ENCODE peak calls at places on chromosomes 11 and 22, in eight cellular contexts. G, A, U, W, O, Y, L and R are unnamed samples.

GRCh38 chr11:100942016-100942415 is 187.6 kb downstream of the PGR start:
- DNase-seq in W (no peak), G (no peak), L (no peak), A (no peak), U (no peak), O (no peak), Y (no peak), R (no peak)

GRCh38 chr11:112786196-112786595 is 175.0 kb upstream of the NCAM1 start:
- DNase-seq in O (no peak), G (no peak), L (no peak), A (no peak), U (no peak), Y (no peak), W (no peak), R (no peak)

GRCh38 chr11:50182486-50182885 is 149.8 kb downstream of the OR4C45 start:
- DNase-seq in Y (no peak), G (no peak), U (no peak), A (no peak), O (no peak), W (no peak), L (no peak), R (no peak)

GRCh38 chr22:49394116-49394785 is 433.4 kb downstream of the BRD1 start:
- DNase-seq in Y (no peak), O (no peak), W (no peak), G (no peak), L (no peak), A (no peak), U (no peak), R (no peak)

GRCh38 chr11:45468265-45468856 is 182.2 kb upstream of the SYT13 start:
- DNase-seq in O (peak; percentile 78), L (no peak), A (no peak), G (no peak), W (no peak), Y (no peak), U (no peak), R (no peak)

GRCh38 chr11:128512478-128513127 is 74.8 kb downstream of the ETS1 start:
- DNase-seq in U (no peak), L (no peak), O (no peak), A (no peak), G (no peak), W (no peak), Y (no peak), R (no peak)

GRCh38 chr11:35584321-35584720 is 33.9 kb upstream of the FJX1 start:
- DNase-seq in O (no peak), Y (no peak), W (no peak), A (no peak), U (no peak), L (no peak), G (no peak), R (no peak)

GRCh38 chr11:132140056-132140455 is 769.6 kb downstream of the NTM start:
- DNase-seq in L (no peak), U (no peak), O (no peak), A (no peak), G (no peak), W (no peak), Y (no peak), R (no peak)

GRCh38 chr11:74870485-74870884 is 78.4 kb downstream of the XRRA1 start:
- DNase-seq in W (no peak), Y (no peak), U (peak; percentile 46), A (no peak), O (no peak), L (no peak), G (no peak), R (peak; percentile 21)

GRCh38 chr22:33271390-33272161 is 213.4 kb upstream of the SYN3 start:
- DNase-seq in Y (no peak), W (peak; percentile 87), L (peak; percentile 59), U (no peak), G (no peak), A (peak; percentile 92), O (no peak), R (no peak)

GRCh38 chr11:134071306-134071705 is 2.4 kb downstream of the JAM3 start:
- DNase-seq in Y (no peak), A (no peak), W (no peak), L (no peak), U (no peak), O (no peak), G (no peak), R (no peak)

GRCh38 chr11:75305993-75306392 is 45.5 kb downstream of the ARRB1 start:
- DNase-seq in U (no peak), Y (no peak), A (peak; percentile 29), G (no peak), W (no peak), L (no peak), O (peak; percentile 40), R (no peak)

GRCh38 chr11:118634435-118635236 is 27.2 kb downstream of the PHLDB1 start:
- DNase-seq in O (peak; percentile 92), L (peak; percentile 94), U (peak; percentile 63), Y (peak; percentile 92), A (peak; percentile 96), G (no peak), W (peak; percentile 90), R (peak; percentile 51)

GRCh38 chr22:30649430-30650007 is 13.9 kb downstream of the SLC35E4 start:
- DNase-seq in G (peak; percentile 86), L (no peak), Y (no peak), W (peak; percentile 78), U (no peak), A (no peak), O (peak; percentile 89), R (peak; percentile 54)

GRCh38 chr22:17172172-17172833 is 13.2 kb upstream of the HDHD5 start:
- DNase-seq in G (no peak), L (peak; percentile 47), A (peak; percentile 72), O (no peak), W (no peak), Y (peak; percentile 70), U (no peak), R (peak; percentile 27)

GRCh38 chr11:71304491-71304890 is 52.1 kb upstream of the SHANK2 start:
- DNase-seq in W (peak; percentile 3), Y (peak; percentile 4), L (no peak), A (no peak), O (no peak), G (no peak), U (no peak), R (no peak)

DNA sequence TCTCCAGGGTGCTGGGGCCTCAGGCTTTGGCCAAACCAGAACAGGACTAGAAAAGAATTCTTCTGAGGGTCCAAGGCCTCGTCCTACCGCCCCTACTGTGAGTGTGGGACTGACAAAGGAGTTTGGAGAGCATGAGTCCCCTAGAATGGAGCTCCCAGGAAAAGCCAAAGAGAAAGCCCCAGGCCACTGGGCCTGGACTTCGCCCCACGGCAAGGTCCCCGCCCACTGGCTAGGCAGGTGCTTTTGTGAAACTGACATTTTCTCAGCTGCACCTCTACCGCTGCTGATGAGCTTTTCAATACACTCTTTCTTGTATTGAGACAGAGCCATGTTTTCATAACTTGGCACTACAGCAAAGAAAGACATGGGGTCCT is 9.7 kb upstream of the FGF3 start:
- DNase-seq in L (no peak), U (no peak), A (no peak), G (no peak), W (no peak), O (no peak), Y (peak; percentile 43), R (no peak)
- H3K4me1 ChIP-seq in L (no peaks in the 10 kb centered on the region), U (no peaks in the 10 kb centered on the region), A (no peaks in the 10 kb centered on the region), G (peaks cover 16% of the 10 kb centered on the region), W (no peaks in the 10 kb centered on the region), O (no peaks in the 10 kb centered on the region), Y (no peaks in the 10 kb centered on the region), R (no peaks in the 10 kb centered on the region)

DNA sequence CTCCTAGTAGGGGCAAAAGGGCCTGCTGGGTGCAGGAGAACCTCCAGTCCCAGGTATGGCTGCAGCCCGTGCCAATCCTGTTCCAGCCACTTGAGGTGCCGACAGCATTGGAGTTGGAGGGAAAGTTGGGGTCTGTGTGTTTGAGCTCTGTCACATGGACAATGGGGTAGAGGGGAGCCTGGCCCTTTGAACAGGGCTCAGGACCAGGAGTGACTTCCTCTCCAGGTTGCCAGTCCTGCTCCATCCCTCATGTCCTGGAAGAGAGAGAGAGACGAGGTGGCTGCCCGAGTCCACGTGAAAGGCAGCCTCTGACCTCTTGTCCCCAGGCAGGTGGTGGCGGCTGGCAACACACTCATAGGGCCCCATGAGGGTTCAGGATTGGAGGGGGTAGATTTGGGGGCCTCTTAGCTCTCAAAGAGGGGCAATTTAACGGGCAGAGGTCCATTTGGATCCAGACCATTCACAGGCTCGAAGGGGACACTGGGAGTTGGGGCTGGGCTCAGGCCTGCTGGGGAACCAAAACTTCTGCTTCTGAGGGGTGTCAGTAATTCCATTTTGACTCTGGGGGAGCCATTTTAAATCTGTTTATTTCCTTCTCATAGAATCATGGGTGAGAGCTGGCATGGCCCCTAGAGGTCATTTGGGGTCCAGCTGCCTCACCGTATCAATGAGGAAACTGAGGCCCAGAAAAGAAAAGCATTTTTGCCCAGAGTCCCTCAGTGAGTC is 4.1 kb downstream of the ADORA2A start:
- DNase-seq in G (no peak), A (no peak), O (peak; percentile 48), L (no peak), Y (peak; percentile 57), W (no peak), U (no peak), R (no peak)
- H3K4me1 ChIP-seq in G (peaks cover 9% of the 10 kb centered on the region), A (no peaks in the 10 kb centered on the region), O (peaks cover 31% of the 10 kb centered on the region), L (peaks cover 10% of the 10 kb centered on the region), Y (peaks cover 61% of the 10 kb centered on the region), W (peaks cover 23% of the 10 kb centered on the region), U (peaks cover 76% of the 10 kb centered on the region), R (no peaks in the 10 kb centered on the region)

DNA sequence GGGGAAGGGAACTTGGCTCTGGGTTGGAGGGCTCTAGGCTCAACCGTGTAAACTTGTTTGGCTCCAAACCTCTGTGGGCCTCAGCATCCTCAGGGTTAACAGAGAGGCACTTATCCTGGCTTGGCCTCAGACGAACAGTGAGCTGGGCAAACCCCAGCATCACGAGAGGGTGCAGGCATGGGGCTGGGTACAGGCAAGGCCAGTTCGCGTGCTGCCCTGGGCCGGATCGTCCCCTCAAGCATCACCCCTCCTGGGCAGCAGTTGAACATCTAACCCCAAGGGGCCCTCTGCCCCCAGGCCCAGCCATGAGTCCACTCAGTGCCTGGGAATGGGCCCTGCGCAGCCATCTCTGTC is 1.9 kb downstream of the EHBP1L1 start:
- DNase-seq in A (no peak), O (no peak), U (no peak), L (peak; percentile 30), Y (no peak), W (no peak), G (no peak), R (no peak)
- H3K4me1 ChIP-seq in A (peaks cover 6% of the 10 kb centered on the region), O (peaks cover 6% of the 10 kb centered on the region), U (peaks cover 20% of the 10 kb centered on the region), L (peaks cover 13% of the 10 kb centered on the region), Y (peaks cover 41% of the 10 kb centered on the region), W (peaks cover 49% of the 10 kb centered on the region), G (peaks cover 43% of the 10 kb centered on the region), R (peaks cover 31% of the 10 kb centered on the region)

GRCh38 chr11:6734616-6735015 is 37.2 kb downstream of the OR2AG2 start:
- DNase-seq in A (no peak), W (no peak), G (no peak), Y (no peak), L (no peak), U (no peak), O (no peak), R (no peak)
- H3K4me1 ChIP-seq in A (no peaks in the 10 kb centered on the region), W (no peaks in the 10 kb centered on the region), G (no peaks in the 10 kb centered on the region), Y (peaks cover 4% of the 10 kb centered on the region), L (no peaks in the 10 kb centered on the region), U (no peaks in the 10 kb centered on the region), O (no peaks in the 10 kb centered on the region), R (no peaks in the 10 kb centered on the region)